ENCODE peak calls at places on chromosomes 2 and 18, in five cellular contexts. G is thoracic aorta, L is adrenal gland, O is cardiac muscle cell, H is iPS DF 6.9. W is an unnamed sample.

GRCh38 chr18:74819433-74820059 is 221.9 kb downstream of the ZNF407 start:
- DNase-seq in G (no peak), L (no peak), O (peak; percentile 37), H (peak; percentile 78), W (peak; percentile 19)

GRCh38 chr2:132448771-132449170 is 32.2 kb downstream of the GPR39 start:
- DNase-seq in G (no peak), L (peak; percentile 9), O (peak; percentile 68), H (no peak), W (peak; percentile 33)

GRCh38 chr2:3532941-3533340 is 13.6 kb upstream of the ADI1 start:
- DNase-seq in G (no peak), L (no peak), O (no peak), H (no peak), W (no peak)

GRCh38 chr18:79904357-79905147 is 46.9 kb downstream of the SLC66A2 start:
- DNase-seq in G (no peak), L (no peak), O (no peak), H (no peak), W (peak; percentile 80)

GRCh38 chr2:129646107-129646506 is 333.4 kb upstream of the RAB6C start:
- DNase-seq in G (no peak), L (no peak), O (no peak), H (no peak), W (no peak)

GRCh38 chr2:17719562-17720371 is 33.8 kb downstream of the SMC6 start:
- DNase-seq in G (no peak), L (no peak), O (peak; percentile 28), H (no peak), W (peak; percentile 39)

GRCh38 chr2:70964596-70965386 is 13.6 kb upstream of the ANKRD53 start:
- DNase-seq in G (no peak), L (peak; percentile 72), O (peak; percentile 81), H (no peak), W (peak; percentile 30)

GRCh38 chr2:114254875-114255274 is 187.6 kb upstream of the DPP10 start:
- DNase-seq in G (no peak), L (no peak), O (no peak), H (no peak), W (no peak)

GRCh38 chr2:222355860-222356259 is 57.1 kb upstream of the PAX3 start:
- DNase-seq in G (no peak), L (no peak), O (no peak), H (no peak), W (no peak)

GRCh38 chr2:54771166-54771565 is 47.7 kb downstream of the EML6 start:
- DNase-seq in G (no peak), L (peak; percentile 50), O (no peak), H (no peak), W (peak; percentile 92)

GRCh38 chr2:58904091-58904490 is 663.0 kb upstream of the FANCL start:
- DNase-seq in G (no peak), L (no peak), O (no peak), H (no peak), W (no peak)

GRCh38 chr2:3022841-3023372 is 354.7 kb downstream of the EIPR1 start:
- DNase-seq in G (no peak), L (no peak), O (no peak), H (no peak), W (no peak)

GRCh38 chr2:113799375-113799774 is 42.9 kb upstream of the SLC35F5 start:
- DNase-seq in G (no peak), L (no peak), O (no peak), H (no peak), W (no peak)

GRCh38 chr2:29562319-29562718 is 359.1 kb downstream of the ALK start:
- DNase-seq in G (no peak), L (no peak), O (no peak), H (no peak), W (no peak)

GRCh38 chr2:203492965-203493364 is 42.1 kb downstream of the RAPH1 start:
- DNase-seq in G (no peak), L (no peak), O (no peak), H (no peak), W (peak; percentile 20)

GRCh38 chr18:46096651-46097300 is 1.3 kb downstream of the ATP5F1A start:
- DNase-seq in G (no peak), L (no peak), O (no peak), H (no peak), W (no peak)

GRCh38 chr2:26580151-26580550 is 61.0 kb downstream of the CIB4 start:
- DNase-seq in G (no peak), L (no peak), O (no peak), H (no peak), W (no peak)

GRCh38 chr2:17162721-17163120 is 355.5 kb downstream of the RAD51AP2 start:
- DNase-seq in G (no peak), L (no peak), O (no peak), H (no peak), W (no peak)

GRCh38 chr2:238496756-238497609 is 70.3 kb downstream of the ASB1 start:
- DNase-seq in G (no peak), L (no peak), O (no peak), H (no peak), W (no peak)

GRCh38 chr2:223051580-223052375 is at the start of gene KCNE4:
- DNase-seq in G (no peak), L (peak; percentile 37), O (no peak), H (no peak), W (no peak)

GRCh38 chr2:173828189-173829157 is 136.7 kb downstream of the SP3 start:
- DNase-seq in G (no peak), L (no peak), O (no peak), H (no peak), W (peak; percentile 43)

GRCh38 chr2:38039111-38039510 is 36.8 kb downstream of the CYP1B1 start:
- DNase-seq in G (no peak), L (no peak), O (no peak), H (no peak), W (peak; percentile 70)
- H3K27me3 ChIP-seq in G (no peaks in the 10 kb centered on the region), L (no peaks in the 10 kb centered on the region), O (peaks cover 29% of the 10 kb centered on the region), H (peaks cover 7% of the 10 kb centered on the region), W (no peaks in the 10 kb centered on the region)

DNA sequence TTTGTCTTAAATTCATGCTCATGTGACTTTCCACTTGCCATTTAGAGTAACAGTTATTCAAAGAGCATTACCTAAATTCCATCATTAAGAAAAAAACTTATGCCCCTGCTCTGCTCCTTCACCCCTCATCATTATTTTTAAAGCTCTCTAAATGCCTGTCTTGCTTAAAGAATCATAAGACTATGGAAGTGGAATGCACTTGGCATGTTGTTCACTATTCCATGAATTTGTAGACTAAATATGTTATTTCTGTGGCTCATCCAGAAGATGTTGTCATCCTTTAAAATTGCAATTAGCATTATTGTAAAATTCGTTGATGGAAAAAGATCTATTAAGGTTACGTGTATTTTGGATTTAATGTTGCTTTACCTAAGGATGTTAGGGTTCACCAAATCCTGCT is 61.8 kb downstream of the FMNL2 start:
- DNase-seq in G (no peak), L (no peak), O (no peak), H (no peak), W (no peak)
- H3K4me3 ChIP-seq in G (peak overlapping the region; percentile 65), L (no peak overlapping the region), O (no peak overlapping the region), H (no peak overlapping the region), W (no peak overlapping the region)

DNA sequence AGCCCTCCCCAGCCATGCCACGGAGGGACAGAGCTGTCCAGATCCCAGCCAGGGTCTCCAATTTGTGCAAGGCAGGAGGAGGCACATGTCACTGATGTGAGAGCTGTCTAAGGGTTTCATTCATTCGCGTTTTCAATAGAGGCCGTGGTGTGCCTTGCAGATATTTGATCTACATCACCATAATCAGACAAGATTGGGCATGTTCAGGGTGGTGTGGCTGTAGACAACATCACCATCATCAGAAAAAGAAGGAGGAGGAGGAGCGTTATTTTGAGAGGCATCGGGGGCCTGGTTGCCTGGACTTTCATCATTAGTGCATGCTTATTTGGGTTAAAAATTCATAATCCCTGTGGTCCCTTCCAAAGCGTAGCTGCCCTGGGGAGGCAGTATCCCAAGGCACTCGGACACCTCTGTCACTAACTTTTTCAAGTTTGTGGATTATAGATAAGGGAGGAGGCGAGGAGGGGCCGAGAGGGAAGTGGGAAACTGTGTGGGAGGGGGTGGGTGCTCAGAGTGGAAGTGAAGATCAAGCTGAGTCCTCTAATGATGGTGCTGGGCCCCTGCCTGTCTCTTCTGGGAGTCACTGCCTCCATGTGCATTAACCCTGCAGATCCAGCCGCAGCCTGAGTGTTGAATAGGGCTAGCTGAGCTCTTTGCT is 194.1 kb downstream of the CTIF start:
- DNase-seq in G (no peak), L (no peak), O (no peak), H (no peak), W (peak; percentile 78)
- H3K27me3 ChIP-seq in G (no peaks in the 10 kb centered on the region), L (no peaks in the 10 kb centered on the region), O (no peaks in the 10 kb centered on the region), H (no peaks in the 10 kb centered on the region), W (peaks cover 2% of the 10 kb centered on the region)

DNA sequence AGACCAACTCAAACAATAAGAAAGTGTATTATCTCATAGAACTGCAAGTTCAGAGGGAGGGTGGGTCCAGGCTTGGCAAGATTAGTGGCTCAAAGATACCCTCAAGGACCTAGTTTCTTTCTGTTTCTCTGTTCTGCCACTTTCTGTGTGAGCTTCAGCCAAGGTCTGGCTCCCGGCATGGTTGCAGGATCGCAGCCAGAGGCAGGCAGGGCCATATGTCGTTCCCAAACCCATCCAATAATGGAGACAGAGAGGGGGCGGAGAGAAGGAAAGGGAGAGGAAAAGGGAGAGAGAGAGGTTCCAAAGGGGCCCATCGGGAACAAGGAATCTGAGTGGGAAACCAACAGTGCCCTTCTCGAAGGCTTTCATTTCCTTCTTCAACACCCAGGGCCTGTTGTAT is 169.1 kb upstream of the NCK2 start:
- DNase-seq in G (no peak), L (no peak), O (no peak), H (no peak), W (no peak)
- H3K4me3 ChIP-seq in G (peak overlapping the region; percentile 58), L (no peak overlapping the region), O (no peak overlapping the region), H (no peak overlapping the region), W (no peak overlapping the region)

GRCh38 chr2:95068256-95068655 is 42.7 kb downstream of the MAL start:
- DNase-seq in G (no peak), L (no peak), O (no peak), H (no peak), W (no peak)
- H3K27me3 ChIP-seq in G (no peaks in the 10 kb centered on the region), L (peaks cover 20% of the 10 kb centered on the region), O (no peaks in the 10 kb centered on the region), H (no peaks in the 10 kb centered on the region), W (no peaks in the 10 kb centered on the region)

DNA sequence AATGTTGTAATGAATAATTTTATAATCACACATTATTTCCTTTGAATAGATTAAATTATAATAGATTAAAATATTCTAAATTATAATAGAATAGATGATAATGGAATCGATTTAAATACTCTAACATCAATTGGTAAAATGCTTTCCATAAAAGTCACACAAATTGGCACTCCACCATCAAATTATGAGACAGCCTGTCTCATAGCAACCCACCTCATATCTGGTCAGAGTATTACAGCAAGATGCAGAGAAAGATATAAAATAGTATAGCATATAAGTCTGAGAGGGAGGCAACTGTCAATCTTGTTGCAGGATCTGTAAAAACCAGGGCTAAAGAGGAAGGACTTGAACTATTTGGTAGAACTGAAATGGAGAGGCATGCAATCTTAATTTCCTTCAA is 98.4 kb upstream of the NCKAP5 start:
- DNase-seq in G (no peak), L (no peak), O (no peak), H (no peak), W (peak; percentile 7)
- H3K4me3 ChIP-seq in G (no peak overlapping the region), L (no peak overlapping the region), O (no peak overlapping the region), H (no peak overlapping the region), W (no peak overlapping the region)

GRCh38 chr2:118848381-118849225 is 1.2 kb upstream of the EN1 start:
- DNase-seq in G (no peak), L (no peak), O (no peak), H (no peak), W (no peak)
- H3K27me3 ChIP-seq in G (peaks cover 34% of the 10 kb centered on the region), L (peaks cover 96% of the 10 kb centered on the region), O (peaks cover 100% of the 10 kb centered on the region), H (peaks cover 88% of the 10 kb centered on the region), W (peaks cover 86% of the 10 kb centered on the region)

GRCh38 chr2:218406949-218407703 is 7.5 kb downstream of the CTDSP1 start:
- DNase-seq in G (no peak), L (peak; percentile 66), O (no peak), H (no peak), W (peak; percentile 27)
- H3K4me3 ChIP-seq in G (peak overlapping the region; percentile 69), L (no peak overlapping the region), O (peak overlapping the region; percentile 29), H (peak overlapping the region; percentile 32), W (peak overlapping the region; percentile 34)

W was measured in bronchial epithelial cell.